ENCODE peak calls at places on chromosomes 13 and 19, in eight cellular contexts. A is astrocyte of the spinal cord, G is nephron progenitor cell, F is A549, H is prostate gland, K is heart left ventricle, W is BE2C, E is fibroblast of pulmonary artery. J is an unnamed sample.
A peak's percentile ranks its signal among the peaks of the same experiment; 100 is the strongest.

GRCh38 chr13:39930544-39931444 is 275.3 kb downstream of the COG6 start:
- DNase-seq in A (no peak), G (no peak), F (no peak), H (no peak), K (no peak), W (no peak), E (no peak), J (no peak)

GRCh38 chr13:74289861-74290260 is 155.7 kb upstream of the KLF12 start:
- DNase-seq in A (no peak), G (no peak), F (no peak), H (no peak), K (no peak), W (peak; percentile 15), E (no peak), J (no peak)

GRCh38 chr19:31054430-31054829 is 294.8 kb downstream of the TSHZ3 start:
- DNase-seq in A (peak; percentile 74), G (peak; percentile 47), F (peak; percentile 28), H (peak; percentile 46), K (peak; percentile 34), W (peak; percentile 45), E (peak; percentile 75), J (peak; percentile 11)

GRCh38 chr19:19211499-19212432 is at the start of gene NCAN:
- DNase-seq in A (no peak), G (peak; percentile 65), F (no peak), H (no peak), K (no peak), W (no peak), E (no peak), J (no peak)

GRCh38 chr19:12721656-12722565 is 1.8 kb downstream of the TNPO2 start:
- DNase-seq in A (peak; percentile 78), G (peak; percentile 81), F (peak; percentile 31), H (peak; percentile 60), K (peak; percentile 80), W (peak; percentile 61), E (peak; percentile 82), J (peak; percentile 45)

GRCh38 chr13:42112864-42113263 is 64.4 kb downstream of the DGKH start:
- DNase-seq in A (no peak), G (no peak), F (no peak), H (no peak), K (no peak), W (no peak), E (no peak), J (no peak)

GRCh38 chr19:31214086-31214485 is 135.2 kb downstream of the TSHZ3 start:
- DNase-seq in A (peak; percentile 100), G (no peak), F (peak; percentile 80), H (peak; percentile 38), K (peak; percentile 49), W (peak; percentile 40), E (peak; percentile 99), J (peak; percentile 93)

GRCh38 chr19:3178377-3178972 is at the start of gene S1PR4:
- DNase-seq in A (no peak), G (no peak), F (no peak), H (no peak), K (no peak), W (no peak), E (no peak), J (no peak)

GRCh38 chr19:13012690-13013608 is 17.7 kb downstream of the NFIX start:
- DNase-seq in A (peak; percentile 75), G (no peak), F (no peak), H (no peak), K (peak; percentile 64), W (no peak), E (peak; percentile 67), J (no peak)

GRCh38 chr19:40800997-40801377 is 2.0 kb downstream of the EGLN2 start:
- DNase-seq in A (no peak), G (no peak), F (no peak), H (no peak), K (no peak), W (no peak), E (no peak), J (no peak)
- TF ChIP-seq CTCF in A (no peak), G (no peak), F (no peak), H (no peak), K (no peak), W (no peak), E (no peak), J (no peak)

GRCh38 chr13:87777395-87777794 is 106.2 kb downstream of the SLITRK5 start:
- DNase-seq in A (peak; percentile 34), G (no peak), F (no peak), H (no peak), K (no peak), W (no peak), E (no peak), J (no peak)
- TF ChIP-seq CTCF in A (no peak), G (no peak), F (no peak), H (no peak), K (no peak), W (peak; percentile 22), E (no peak), J (peak; percentile 14)

DNA sequence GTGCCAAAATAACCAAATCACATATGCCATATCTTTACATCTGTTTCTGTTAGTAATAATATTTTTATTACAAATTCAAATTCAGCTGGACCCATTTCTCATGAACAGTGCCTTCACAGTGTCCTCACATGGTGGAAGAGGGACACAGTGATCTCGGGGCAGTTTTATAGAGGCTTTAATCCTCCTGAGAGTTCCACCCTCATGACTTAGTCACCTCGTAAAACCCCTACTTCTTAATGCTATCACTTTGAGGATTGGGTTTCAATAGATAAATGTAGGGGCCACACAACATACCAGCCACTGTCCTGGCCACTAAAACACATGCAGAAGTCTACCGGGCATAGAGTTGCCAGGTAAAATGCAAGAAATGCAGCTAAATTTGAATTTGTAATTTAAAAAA is 201.5 kb downstream of the MYO16 start:
- DNase-seq in A (no peak), G (no peak), F (no peak), H (no peak), K (no peak), W (no peak), E (no peak), J (no peak)
- TF ChIP-seq CTCF in A (no peak), G (no peak), F (no peak), H (no peak), K (no peak), W (no peak), E (no peak), J (no peak)

DNA sequence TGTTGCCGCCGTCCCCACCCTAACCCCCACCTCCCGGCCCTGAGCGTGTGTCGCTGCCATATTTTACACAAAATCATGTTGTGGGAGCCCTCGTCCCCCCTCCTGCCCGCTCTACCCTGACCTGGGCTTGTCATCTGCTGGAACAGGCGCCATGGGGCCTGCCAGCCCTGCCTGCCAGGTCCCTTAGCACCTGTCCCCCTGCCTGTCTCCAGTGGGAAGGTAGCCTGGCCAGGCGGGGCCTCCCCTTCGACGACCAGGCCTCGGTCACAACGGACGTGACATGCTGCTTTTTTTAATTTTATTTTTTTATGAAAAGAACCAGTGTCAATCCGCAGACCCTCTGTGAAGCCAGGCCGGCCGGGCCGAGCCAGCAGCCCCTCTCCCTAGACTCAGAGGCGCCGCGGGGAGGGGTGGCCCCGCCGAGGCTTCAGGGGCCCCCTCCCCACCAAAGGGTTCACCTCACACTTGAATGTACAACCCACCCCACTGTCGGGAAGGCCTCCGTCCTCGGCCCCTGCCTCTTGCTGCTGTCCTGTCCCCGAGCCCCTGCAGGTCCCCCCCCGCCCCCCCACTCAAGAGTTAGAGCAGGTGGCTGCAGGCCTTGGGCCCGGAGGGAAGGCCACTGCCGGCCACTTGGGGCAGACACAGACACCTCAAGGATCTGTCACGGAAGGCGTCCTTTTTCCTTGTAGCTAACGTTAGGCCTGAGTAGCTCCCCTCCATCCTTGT is 6.4 kb downstream of the YIPF2 start:
- DNase-seq in A (no peak), G (no peak), F (no peak), H (no peak), K (peak; percentile 21), W (no peak), E (no peak), J (no peak)
- TF ChIP-seq CTCF in A (no peak), G (no peak), F (no peak), H (no peak), K (no peak), W (no peak), E (no peak), J (no peak)

DNA sequence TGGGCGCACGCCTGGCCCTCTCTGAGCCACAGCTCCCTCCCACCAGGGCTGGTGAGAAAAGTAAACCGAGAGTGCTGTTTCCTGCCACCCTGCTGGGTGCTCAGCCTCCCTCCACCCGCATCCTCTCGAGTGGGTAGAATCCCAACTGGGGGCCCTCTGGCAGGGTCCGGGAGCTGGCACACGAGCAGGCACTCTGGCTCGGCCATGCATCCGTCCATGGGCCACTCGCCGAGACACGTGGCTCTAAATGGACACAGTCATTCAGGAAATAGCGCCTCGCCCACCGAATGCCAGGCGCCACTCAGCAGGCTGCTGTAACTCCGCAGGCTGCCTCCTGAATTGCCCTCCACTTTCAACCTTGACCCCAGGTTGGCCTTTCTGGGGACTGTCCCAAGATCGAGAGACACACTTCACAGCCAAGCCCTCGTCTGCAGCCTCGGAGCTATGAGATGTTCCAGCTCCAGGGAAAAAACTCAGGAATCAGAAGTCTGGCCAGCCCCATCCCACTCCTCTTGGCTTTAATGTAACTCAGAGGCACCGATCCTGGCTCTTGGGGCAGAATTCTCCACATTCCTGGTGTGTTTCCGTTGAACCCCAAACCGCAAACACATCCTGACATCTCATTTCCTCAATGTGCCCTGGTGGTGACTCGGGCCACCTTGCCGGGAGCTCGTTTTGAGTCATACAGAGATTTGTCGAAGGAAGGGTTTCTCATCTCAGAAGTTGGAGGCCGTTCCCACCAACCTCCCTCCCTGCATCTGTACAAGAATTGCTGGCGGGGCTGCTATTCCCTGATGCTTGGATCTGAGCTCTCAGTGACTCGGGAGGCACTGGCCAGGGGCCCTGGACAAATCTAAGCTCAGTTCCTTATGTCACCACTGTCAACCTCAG is 14.1 kb downstream of the KLF2 start:
- DNase-seq in A (peak; percentile 94), G (no peak), F (peak; percentile 66), H (no peak), K (peak; percentile 46), W (no peak), E (peak; percentile 88), J (peak; percentile 87)
- TF ChIP-seq CTCF in A (no peak), G (no peak), F (no peak), H (no peak), K (no peak), W (no peak), E (no peak), J (no peak)

GRCh38 chr13:36975172-36975571 is 24.0 kb downstream of the ALG5 start:
- DNase-seq in A (no peak), G (no peak), F (no peak), H (no peak), K (no peak), W (no peak), E (no peak), J (no peak)
- TF ChIP-seq CTCF in A (no peak), G (no peak), F (no peak), H (no peak), K (no peak), W (no peak), E (no peak), J (no peak)

J was measured in retinal pigment epithelial cell.